ENCODE peak calls at places on chromosome 1, in seven cellular contexts. One of them, this sample, is unnamed.

GRCh38 chr1:72568113-72568512 is 285.8 kb upstream of the NEGR1 start:
- DNase-seq in endothelial cell of umbilical vein: no peak
- DNase-seq in GM12878: no peak
- DNase-seq in body of pancreas: no peak
- DNase-seq in uterus: no peak
- DNase-seq in A549: no peak
- DNase-seq in IMR-90: no peak
- DNase-seq in this sample: no peak

GRCh38 chr1:1364266-1364665 is 5.9 kb upstream of the MXRA8 start:
- DNase-seq in endothelial cell of umbilical vein: no peak
- DNase-seq in GM12878: no peak
- DNase-seq in body of pancreas: no peak
- DNase-seq in uterus: no peak
- DNase-seq in A549: no peak
- DNase-seq in IMR-90: no peak
- DNase-seq in this sample: no peak

GRCh38 chr1:92619466-92620189 is 132.9 kb upstream of the GFI1 start:
- DNase-seq in endothelial cell of umbilical vein: no peak
- DNase-seq in GM12878: no peak
- DNase-seq in body of pancreas: no peak
- DNase-seq in uterus: no peak
- DNase-seq in A549: no peak
- DNase-seq in IMR-90: no peak
- DNase-seq in this sample: no peak

GRCh38 chr1:52186449-52186848 is 44.6 kb downstream of the ZFYVE9 start:
- DNase-seq in endothelial cell of umbilical vein: no peak
- DNase-seq in GM12878: no peak
- DNase-seq in body of pancreas: no peak
- DNase-seq in uterus: no peak
- DNase-seq in A549: no peak
- DNase-seq in IMR-90: peak; percentile 71
- DNase-seq in this sample: no peak

GRCh38 chr1:43976890-43977289 is 2.1 kb upstream of the B4GALT2 start:
- DNase-seq in endothelial cell of umbilical vein: no peak
- DNase-seq in GM12878: no peak
- DNase-seq in body of pancreas: no peak
- DNase-seq in uterus: no peak
- DNase-seq in A549: no peak
- DNase-seq in IMR-90: no peak
- DNase-seq in this sample: no peak

GRCh38 chr1:150621497-150622113 is 7.8 kb downstream of the ENSA start:
- DNase-seq in endothelial cell of umbilical vein: peak; percentile 73
- DNase-seq in GM12878: no peak
- DNase-seq in body of pancreas: peak; percentile 76
- DNase-seq in uterus: peak; percentile 68
- DNase-seq in A549: peak; percentile 62
- DNase-seq in IMR-90: peak; percentile 79
- DNase-seq in this sample: no peak

GRCh38 chr1:106613861-106614260 is 442.6 kb upstream of the PRMT6 start:
- DNase-seq in endothelial cell of umbilical vein: no peak
- DNase-seq in GM12878: no peak
- DNase-seq in body of pancreas: no peak
- DNase-seq in uterus: no peak
- DNase-seq in A549: no peak
- DNase-seq in IMR-90: no peak
- DNase-seq in this sample: no peak

GRCh38 chr1:179121159-179121938 is 39.5 kb downstream of the TOR3A start:
- DNase-seq in endothelial cell of umbilical vein: no peak
- DNase-seq in GM12878: no peak
- DNase-seq in body of pancreas: peak; percentile 44
- DNase-seq in uterus: peak; percentile 51
- DNase-seq in A549: peak; percentile 64
- DNase-seq in IMR-90: peak; percentile 62
- DNase-seq in this sample: no peak

GRCh38 chr1:226870323-226871046 is at the start of gene PSEN2:
- DNase-seq in endothelial cell of umbilical vein: peak; percentile 51
- DNase-seq in GM12878: no peak
- DNase-seq in body of pancreas: peak; percentile 85
- DNase-seq in uterus: peak; percentile 48
- DNase-seq in A549: peak; percentile 61
- DNase-seq in IMR-90: peak; percentile 28
- DNase-seq in this sample: peak; percentile 80

GRCh38 chr1:58941471-58942289 is 157.8 kb upstream of the JUN start:
- DNase-seq in endothelial cell of umbilical vein: no peak
- DNase-seq in GM12878: no peak
- DNase-seq in body of pancreas: peak; percentile 53
- DNase-seq in uterus: no peak
- DNase-seq in A549: no peak
- DNase-seq in IMR-90: no peak
- DNase-seq in this sample: no peak

GRCh38 chr1:89310505-89310904 is 37.8 kb upstream of the GBP5 start:
- DNase-seq in endothelial cell of umbilical vein: peak; percentile 39
- DNase-seq in GM12878: peak; percentile 15
- DNase-seq in body of pancreas: no peak
- DNase-seq in uterus: no peak
- DNase-seq in A549: no peak
- DNase-seq in IMR-90: peak; percentile 5
- DNase-seq in this sample: no peak

GRCh38 chr1:93346472-93346991 is 825 bp downstream of the DR1 start:
- DNase-seq in endothelial cell of umbilical vein: peak; percentile 59
- DNase-seq in GM12878: no peak
- DNase-seq in body of pancreas: peak; percentile 15
- DNase-seq in uterus: no peak
- DNase-seq in A549: peak; percentile 32
- DNase-seq in IMR-90: peak; percentile 21
- DNase-seq in this sample: no peak

GRCh38 chr1:63865561-63865960 is 91.7 kb downstream of the ROR1 start:
- DNase-seq in endothelial cell of umbilical vein: no peak
- DNase-seq in GM12878: no peak
- DNase-seq in body of pancreas: no peak
- DNase-seq in uterus: no peak
- DNase-seq in A549: no peak
- DNase-seq in IMR-90: no peak
- DNase-seq in this sample: no peak

GRCh38 chr1:31372961-31373896 is at the start of gene FABP3:
- DNase-seq in endothelial cell of umbilical vein: peak; percentile 52
- DNase-seq in GM12878: no peak
- DNase-seq in body of pancreas: peak; percentile 81
- DNase-seq in uterus: peak; percentile 79
- DNase-seq in A549: no peak
- DNase-seq in IMR-90: peak; percentile 51
- DNase-seq in this sample: peak; percentile 89
- TF ChIP-seq POLR2A in endothelial cell of umbilical vein: no peak
- TF ChIP-seq POLR2A in GM12878: no peak
- TF ChIP-seq POLR2A in body of pancreas: peak; percentile 26
- TF ChIP-seq POLR2A in uterus: peak; percentile 35
- TF ChIP-seq POLR2A in A549: no peak
- TF ChIP-seq POLR2A in IMR-90: no peak
- TF ChIP-seq POLR2A in this sample: no peak

DNA sequence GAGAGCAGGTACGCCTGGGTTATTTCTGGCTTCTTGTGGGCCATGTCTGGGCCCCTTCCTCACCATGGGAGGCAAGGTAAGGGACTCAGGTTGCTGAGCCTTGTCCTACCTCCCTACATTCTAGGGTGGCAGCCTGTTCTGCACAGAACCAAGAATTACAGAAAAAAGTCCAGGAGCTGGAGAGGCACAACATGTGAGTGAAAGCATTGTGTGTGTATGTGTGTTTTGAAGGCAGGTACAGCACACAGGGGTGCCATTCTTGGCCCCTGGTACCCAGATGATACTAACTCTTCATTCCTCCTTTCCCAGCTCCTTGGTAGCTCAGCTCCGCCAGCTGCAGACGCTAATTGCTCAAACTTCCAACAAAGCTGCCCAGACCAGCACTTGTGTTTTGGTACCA is 4.4 kb downstream of the JTB start:
- DNase-seq in endothelial cell of umbilical vein: no peak
- DNase-seq in GM12878: no peak
- DNase-seq in body of pancreas: no peak
- DNase-seq in uterus: no peak
- DNase-seq in A549: no peak
- DNase-seq in IMR-90: no peak
- DNase-seq in this sample: no peak
- TF ChIP-seq POLR2A in endothelial cell of umbilical vein: peak; percentile 34
- TF ChIP-seq POLR2A in GM12878: no peak
- TF ChIP-seq POLR2A in body of pancreas: no peak
- TF ChIP-seq POLR2A in uterus: no peak
- TF ChIP-seq POLR2A in A549: no peak
- TF ChIP-seq POLR2A in IMR-90: no peak
- TF ChIP-seq POLR2A in this sample: no peak

GRCh38 chr1:12658531-12659453 is 14.9 kb downstream of the AADACL4 start:
- DNase-seq in endothelial cell of umbilical vein: peak; percentile 84
- DNase-seq in GM12878: peak; percentile 30
- DNase-seq in body of pancreas: peak; percentile 75
- DNase-seq in uterus: peak; percentile 72
- DNase-seq in A549: peak; percentile 81
- DNase-seq in IMR-90: peak; percentile 76
- DNase-seq in this sample: no peak

GRCh38 chr1:12656575-12656974 is 12.7 kb downstream of the AADACL4 start:
- DNase-seq in endothelial cell of umbilical vein: no peak
- DNase-seq in GM12878: no peak
- DNase-seq in body of pancreas: no peak
- DNase-seq in uterus: no peak
- DNase-seq in A549: no peak
- DNase-seq in IMR-90: no peak
- DNase-seq in this sample: no peak

GRCh38 chr1:12654657-12655056 is 10.8 kb downstream of the AADACL4 start:
- DNase-seq in endothelial cell of umbilical vein: no peak
- DNase-seq in GM12878: no peak
- DNase-seq in body of pancreas: no peak
- DNase-seq in uterus: no peak
- DNase-seq in A549: no peak
- DNase-seq in IMR-90: no peak
- DNase-seq in this sample: no peak

GRCh38 chr1:12654004-12654567 is 10.2 kb downstream of the AADACL4 start:
- DNase-seq in endothelial cell of umbilical vein: no peak
- DNase-seq in GM12878: no peak
- DNase-seq in body of pancreas: no peak
- DNase-seq in uterus: no peak
- DNase-seq in A549: peak; percentile 18
- DNase-seq in IMR-90: peak; percentile 16
- DNase-seq in this sample: no peak

DNA sequence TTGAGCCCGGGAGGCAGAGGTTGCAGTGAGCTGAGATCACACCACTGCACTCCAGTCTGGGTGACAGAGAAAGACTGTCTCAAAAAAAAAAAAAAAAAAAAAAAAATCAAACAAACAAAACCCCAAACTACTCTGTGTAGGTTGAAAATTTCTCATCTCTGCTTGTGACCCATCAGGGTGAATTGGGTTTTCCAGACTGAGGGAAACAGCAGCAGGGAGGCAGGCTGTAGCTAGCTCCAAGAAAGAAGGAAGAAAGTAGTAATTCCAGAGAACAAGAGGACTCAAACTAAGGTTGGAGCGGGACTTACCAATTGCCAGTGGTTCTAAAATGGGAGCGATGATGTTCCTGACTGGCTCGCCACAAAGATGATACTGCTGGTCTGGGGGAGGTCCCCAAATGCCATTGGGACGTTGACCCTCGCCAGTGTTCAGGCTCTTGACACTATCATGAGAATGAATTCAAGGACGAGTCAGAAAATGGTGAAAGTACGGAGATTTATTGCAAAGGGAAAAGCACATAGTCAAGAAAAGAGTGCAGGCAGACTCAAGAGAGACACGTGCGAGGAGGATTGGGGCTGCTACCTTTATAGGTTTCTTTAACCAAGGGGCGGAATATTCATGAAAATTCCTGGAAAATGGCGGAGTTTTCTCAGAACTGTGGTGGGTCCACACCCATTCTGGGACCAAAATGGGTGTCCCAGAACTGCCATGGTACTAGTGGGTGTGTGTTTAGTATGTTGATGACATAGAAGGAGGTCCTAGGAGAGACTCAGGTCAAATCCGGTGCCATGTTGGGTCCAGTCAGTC is 13.4 kb downstream of the AADACL4 start:
- DNase-seq in endothelial cell of umbilical vein: no peak
- DNase-seq in GM12878: no peak
- DNase-seq in body of pancreas: no peak
- DNase-seq in uterus: no peak
- DNase-seq in A549: no peak
- DNase-seq in IMR-90: no peak
- DNase-seq in this sample: no peak
- TF ChIP-seq POLR2A in endothelial cell of umbilical vein: no peak
- TF ChIP-seq POLR2A in GM12878: no peak
- TF ChIP-seq POLR2A in body of pancreas: no peak
- TF ChIP-seq POLR2A in uterus: no peak
- TF ChIP-seq POLR2A in A549: no peak
- TF ChIP-seq POLR2A in IMR-90: no peak
- TF ChIP-seq POLR2A in this sample: no peak

DNA sequence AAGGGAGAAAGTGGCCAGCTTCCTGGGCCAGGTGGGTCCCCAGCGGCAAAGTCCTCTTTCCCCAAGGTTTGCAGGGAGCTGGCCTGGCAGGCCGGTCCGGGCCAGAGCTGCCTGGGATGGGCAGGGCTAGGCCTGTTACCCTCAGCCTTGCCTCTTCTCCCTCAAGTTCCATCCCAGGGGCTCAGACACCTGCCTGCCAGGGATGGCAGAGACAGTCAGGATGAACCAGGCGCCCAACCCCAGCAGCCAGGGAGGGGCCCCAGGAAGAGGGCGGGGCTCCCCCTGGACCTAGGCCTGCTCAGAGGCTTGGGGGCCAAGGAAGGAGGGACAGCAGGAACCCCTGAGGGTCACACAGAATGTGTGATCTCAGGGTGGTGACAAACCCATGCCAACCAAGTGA is 120.6 kb downstream of the CASZ1 start:
- DNase-seq in endothelial cell of umbilical vein: no peak
- DNase-seq in GM12878: no peak
- DNase-seq in body of pancreas: no peak
- DNase-seq in uterus: no peak
- DNase-seq in A549: no peak
- DNase-seq in IMR-90: no peak
- DNase-seq in this sample: no peak
- TF ChIP-seq POLR2A in endothelial cell of umbilical vein: no peak
- TF ChIP-seq POLR2A in GM12878: no peak
- TF ChIP-seq POLR2A in body of pancreas: no peak
- TF ChIP-seq POLR2A in uterus: no peak
- TF ChIP-seq POLR2A in A549: no peak
- TF ChIP-seq POLR2A in IMR-90: no peak
- TF ChIP-seq POLR2A in this sample: no peak